ENCODE peak calls at places on chromosomes 1 and 21, in ten cellular contexts. I is NCI-H510A; N is T-helper 1 cell; D is mesendoderm; X is AG10803; M is mucosa of descending colon; C is GM12891; J is T47D; F is Panc1; R is stimulated activated CD4-positive, alpha-beta T cell treated with anti-CD3 and anti-CD28 coated beads, Interleukin-4, amount 100 ng/mL, for 48 hours. U is an unnamed sample.

GRCh38 chr1:3096360-3096759 is 27.4 kb downstream of the PRDM16 start:
- DNase-seq in D (no peak), F (no peak), M (no peak), I (no peak), C (no peak), N (no peak), R (no peak), J (no peak), X (no peak), U (no peak)

GRCh38 chr1:100188617-100189016 is 10.6 kb upstream of the LRRC39 start:
- DNase-seq in N (no peak), D (no peak), J (no peak), R (no peak), F (no peak), X (peak), C (no peak), M (no peak), I (peak), U (peak)

GRCh38 chr1:93692983-93693591 is 11.4 kb upstream of the BCAR3 start:
- DNase-seq in M (no peak), C (peak), F (peak), J (no peak), D (peak), R (no peak), N (no peak), I (no peak), X (peak), U (peak)

GRCh38 chr1:169102567-169102966 is 3.9 kb upstream of the ATP1B1 start:
- DNase-seq in C (no peak), D (no peak), M (peak), X (peak), N (no peak), R (no peak), F (no peak), J (no peak), I (no peak), U (peak)

GRCh38 chr1:204084247-204084772 is 11.4 kb downstream of the SOX13 start:
- DNase-seq in I (peak), N (no peak), C (no peak), X (no peak), J (peak), D (peak), F (no peak), R (no peak), M (peak), U (no peak)

GRCh38 chr1:90925928-90926869 is 95.6 kb downstream of the ZNF644 start:
- DNase-seq in I (no peak), J (no peak), N (no peak), F (peak), D (peak), C (no peak), X (peak), M (no peak), R (no peak), U (peak)

GRCh38 chr1:47688631-47689296 is 250.9 kb downstream of the FOXD2 start:
- DNase-seq in R (no peak), D (no peak), N (no peak), M (peak), F (no peak), X (no peak), C (no peak), I (no peak), J (no peak), U (no peak)

GRCh38 chr1:146020058-146020738 is 1.3 kb downstream of the HJV start:
- DNase-seq in I (no peak), R (no peak), M (no peak), N (no peak), X (no peak), D (no peak), F (no peak), J (no peak), C (no peak), U (no peak)

GRCh38 chr1:26017606-26018005 is 4.0 kb upstream of the EXTL1 start:
- DNase-seq in I (no peak), J (no peak), F (no peak), M (no peak), X (peak), R (no peak), C (no peak), D (no peak), N (no peak), U (no peak)

GRCh38 chr21:42651515-42652401 is 1.7 kb upstream of the PDE9A start:
- DNase-seq in M (peak), C (no peak), J (no peak), R (no peak), D (no peak), F (no peak), I (no peak), X (no peak), N (no peak), U (no peak)

GRCh38 chr1:233406339-233406960 is 78.9 kb downstream of the MAP3K21 start:
- DNase-seq in I (no peak), F (no peak), N (no peak), R (no peak), X (no peak), C (no peak), J (no peak), D (no peak), M (no peak), U (peak)

GRCh38 chr1:21896652-21897532 is 40.2 kb downstream of the HSPG2 start:
- DNase-seq in N (no peak), C (no peak), I (no peak), D (peak), F (no peak), M (peak), R (no peak), X (peak), J (peak), U (peak)

GRCh38 chr1:113684153-113684541 is 75.1 kb downstream of the PHTF1 start:
- DNase-seq in N (no peak), D (no peak), M (peak), J (no peak), I (no peak), R (no peak), X (peak), F (no peak), C (no peak), U (peak)

GRCh38 chr21:26977741-26978140 is 10.9 kb upstream of the ADAMTS5 start:
- DNase-seq in X (peak), C (no peak), R (no peak), J (no peak), I (no peak), D (no peak), M (no peak), N (no peak), F (no peak), U (peak)

GRCh38 chr1:111290640-111291039 is at the start of gene CHIA:
- DNase-seq in D (no peak), I (peak), J (no peak), R (no peak), C (no peak), F (no peak), N (no peak), M (no peak), X (no peak), U (no peak)

GRCh38 chr1:202498542-202498941 is 150.0 kb downstream of the PPP1R12B start:
- DNase-seq in F (no peak), D (peak), X (no peak), J (no peak), I (no peak), M (no peak), C (no peak), N (no peak), R (no peak), U (no peak)

GRCh38 chr1:232695626-232696025 is 65.7 kb upstream of the SIPA1L2 start:
- DNase-seq in C (no peak), R (no peak), X (no peak), J (no peak), I (no peak), F (no peak), D (no peak), M (no peak), N (no peak), U (no peak)

GRCh38 chr1:235923466-235924008 is 56.8 kb upstream of the LYST start:
- DNase-seq in M (peak), N (no peak), F (no peak), I (peak), J (no peak), D (no peak), R (no peak), C (no peak), X (no peak), U (peak)

GRCh38 chr1:30088594-30089556 is 634.5 kb downstream of the MATN1 start:
- DNase-seq in D (no peak), N (no peak), R (no peak), I (peak), M (peak), J (no peak), C (no peak), F (no peak), X (no peak), U (no peak)

GRCh38 chr21:34272321-34272720 is 91.5 kb upstream of the KCNE2 start:
- DNase-seq in J (no peak), D (no peak), X (no peak), F (no peak), C (no peak), M (no peak), I (no peak), R (no peak), N (no peak), U (no peak)

GRCh38 chr1:92125204-92125603 is 45.1 kb downstream of the BTBD8 start:
- DNase-seq in M (no peak), X (no peak), N (no peak), C (no peak), R (no peak), F (no peak), D (no peak), I (no peak), J (no peak), U (no peak)